ENCODE peak calls at places on chromosome 6, in eight cellular contexts. One of them, this sample, is unnamed.

GRCh38 chr6:79536615-79536968 is 638 bp downstream of the LCA5 start:
- DNase-seq in activated T-helper 1 cell treated with anti-CD3 and anti-CD28 coated beads, Interleukin-2, amount 50 U/mL, for 16 hours: no peak
- DNase-seq in HS-5: no peak
- DNase-seq in progenitor cell of endocrine pancreas: no peak
- DNase-seq in Peyer's patch: peak
- DNase-seq in pulmonary artery endothelial cell: no peak
- DNase-seq in OCI-M1: peak
- DNase-seq in cortex of kidney: no peak
- DNase-seq in this sample: peak

GRCh38 chr6:87139236-87139635 is 16.1 kb upstream of the ZNF292 start:
- DNase-seq in activated T-helper 1 cell treated with anti-CD3 and anti-CD28 coated beads, Interleukin-2, amount 50 U/mL, for 16 hours: no peak
- DNase-seq in HS-5: peak
- DNase-seq in progenitor cell of endocrine pancreas: no peak
- DNase-seq in Peyer's patch: peak
- DNase-seq in pulmonary artery endothelial cell: peak
- DNase-seq in OCI-M1: peak
- DNase-seq in cortex of kidney: no peak
- DNase-seq in this sample: peak

GRCh38 chr6:22600059-22600458 is 30.7 kb downstream of the HDGFL1 start:
- DNase-seq in activated T-helper 1 cell treated with anti-CD3 and anti-CD28 coated beads, Interleukin-2, amount 50 U/mL, for 16 hours: no peak
- DNase-seq in HS-5: no peak
- DNase-seq in progenitor cell of endocrine pancreas: no peak
- DNase-seq in Peyer's patch: no peak
- DNase-seq in pulmonary artery endothelial cell: no peak
- DNase-seq in OCI-M1: no peak
- DNase-seq in cortex of kidney: no peak
- DNase-seq in this sample: no peak

GRCh38 chr6:89944826-89945407 is 50.6 kb downstream of the GJA10 start:
- DNase-seq in activated T-helper 1 cell treated with anti-CD3 and anti-CD28 coated beads, Interleukin-2, amount 50 U/mL, for 16 hours: no peak
- DNase-seq in HS-5: no peak
- DNase-seq in progenitor cell of endocrine pancreas: no peak
- DNase-seq in Peyer's patch: no peak
- DNase-seq in pulmonary artery endothelial cell: no peak
- DNase-seq in OCI-M1: peak
- DNase-seq in cortex of kidney: no peak
- DNase-seq in this sample: peak

GRCh38 chr6:1864496-1864895 is 254.8 kb downstream of the FOXC1 start:
- DNase-seq in activated T-helper 1 cell treated with anti-CD3 and anti-CD28 coated beads, Interleukin-2, amount 50 U/mL, for 16 hours: no peak
- DNase-seq in HS-5: peak
- DNase-seq in progenitor cell of endocrine pancreas: no peak
- DNase-seq in Peyer's patch: no peak
- DNase-seq in pulmonary artery endothelial cell: no peak
- DNase-seq in OCI-M1: no peak
- DNase-seq in cortex of kidney: no peak
- DNase-seq in this sample: no peak

GRCh38 chr6:43276180-43277082 is 21.6 kb upstream of the SLC22A7 start:
- DNase-seq in activated T-helper 1 cell treated with anti-CD3 and anti-CD28 coated beads, Interleukin-2, amount 50 U/mL, for 16 hours: peak
- DNase-seq in HS-5: no peak
- DNase-seq in progenitor cell of endocrine pancreas: no peak
- DNase-seq in Peyer's patch: peak
- DNase-seq in pulmonary artery endothelial cell: no peak
- DNase-seq in OCI-M1: no peak
- DNase-seq in cortex of kidney: no peak
- DNase-seq in this sample: no peak

GRCh38 chr6:71383891-71384489 is 95.4 kb downstream of the OGFRL1 start:
- DNase-seq in activated T-helper 1 cell treated with anti-CD3 and anti-CD28 coated beads, Interleukin-2, amount 50 U/mL, for 16 hours: no peak
- DNase-seq in HS-5: peak
- DNase-seq in progenitor cell of endocrine pancreas: no peak
- DNase-seq in Peyer's patch: no peak
- DNase-seq in pulmonary artery endothelial cell: no peak
- DNase-seq in OCI-M1: peak
- DNase-seq in cortex of kidney: no peak
- DNase-seq in this sample: peak

GRCh38 chr6:906920-907319 is 214.0 kb upstream of the EXOC2 start:
- DNase-seq in activated T-helper 1 cell treated with anti-CD3 and anti-CD28 coated beads, Interleukin-2, amount 50 U/mL, for 16 hours: no peak
- DNase-seq in HS-5: no peak
- DNase-seq in progenitor cell of endocrine pancreas: no peak
- DNase-seq in Peyer's patch: no peak
- DNase-seq in pulmonary artery endothelial cell: no peak
- DNase-seq in OCI-M1: no peak
- DNase-seq in cortex of kidney: no peak
- DNase-seq in this sample: no peak

GRCh38 chr6:154341326-154341725 is 15.3 kb downstream of the IPCEF1 start:
- DNase-seq in activated T-helper 1 cell treated with anti-CD3 and anti-CD28 coated beads, Interleukin-2, amount 50 U/mL, for 16 hours: no peak
- DNase-seq in HS-5: no peak
- DNase-seq in progenitor cell of endocrine pancreas: no peak
- DNase-seq in Peyer's patch: no peak
- DNase-seq in pulmonary artery endothelial cell: no peak
- DNase-seq in OCI-M1: no peak
- DNase-seq in cortex of kidney: no peak
- DNase-seq in this sample: no peak

GRCh38 chr6:17536586-17536985 is 63.5 kb upstream of the FAM8A1 start:
- DNase-seq in activated T-helper 1 cell treated with anti-CD3 and anti-CD28 coated beads, Interleukin-2, amount 50 U/mL, for 16 hours: no peak
- DNase-seq in HS-5: no peak
- DNase-seq in progenitor cell of endocrine pancreas: no peak
- DNase-seq in Peyer's patch: no peak
- DNase-seq in pulmonary artery endothelial cell: no peak
- DNase-seq in OCI-M1: no peak
- DNase-seq in cortex of kidney: no peak
- DNase-seq in this sample: no peak

GRCh38 chr6:64988148-64988547 is 718.9 kb downstream of the EYS start:
- DNase-seq in activated T-helper 1 cell treated with anti-CD3 and anti-CD28 coated beads, Interleukin-2, amount 50 U/mL, for 16 hours: no peak
- DNase-seq in HS-5: no peak
- DNase-seq in progenitor cell of endocrine pancreas: no peak
- DNase-seq in Peyer's patch: no peak
- DNase-seq in pulmonary artery endothelial cell: no peak
- DNase-seq in OCI-M1: no peak
- DNase-seq in cortex of kidney: no peak
- DNase-seq in this sample: peak

GRCh38 chr6:110557226-110557625 is 80.8 kb upstream of the SLC22A16 start:
- DNase-seq in activated T-helper 1 cell treated with anti-CD3 and anti-CD28 coated beads, Interleukin-2, amount 50 U/mL, for 16 hours: no peak
- DNase-seq in HS-5: no peak
- DNase-seq in progenitor cell of endocrine pancreas: no peak
- DNase-seq in Peyer's patch: no peak
- DNase-seq in pulmonary artery endothelial cell: no peak
- DNase-seq in OCI-M1: no peak
- DNase-seq in cortex of kidney: no peak
- DNase-seq in this sample: no peak

GRCh38 chr6:30568245-30568644 is 3.0 kb upstream of the ABCF1 start:
- DNase-seq in activated T-helper 1 cell treated with anti-CD3 and anti-CD28 coated beads, Interleukin-2, amount 50 U/mL, for 16 hours: peak
- DNase-seq in HS-5: no peak
- DNase-seq in progenitor cell of endocrine pancreas: no peak
- DNase-seq in Peyer's patch: no peak
- DNase-seq in pulmonary artery endothelial cell: no peak
- DNase-seq in OCI-M1: no peak
- DNase-seq in cortex of kidney: no peak
- DNase-seq in this sample: no peak

GRCh38 chr6:105968230-105968954 is 117.7 kb upstream of the PRDM1 start:
- DNase-seq in activated T-helper 1 cell treated with anti-CD3 and anti-CD28 coated beads, Interleukin-2, amount 50 U/mL, for 16 hours: no peak
- DNase-seq in HS-5: no peak
- DNase-seq in progenitor cell of endocrine pancreas: no peak
- DNase-seq in Peyer's patch: no peak
- DNase-seq in pulmonary artery endothelial cell: no peak
- DNase-seq in OCI-M1: no peak
- DNase-seq in cortex of kidney: no peak
- DNase-seq in this sample: no peak

GRCh38 chr6:155366325-155366724 is 52.0 kb upstream of the TFB1M start:
- DNase-seq in activated T-helper 1 cell treated with anti-CD3 and anti-CD28 coated beads, Interleukin-2, amount 50 U/mL, for 16 hours: no peak
- DNase-seq in HS-5: no peak
- DNase-seq in progenitor cell of endocrine pancreas: no peak
- DNase-seq in Peyer's patch: no peak
- DNase-seq in pulmonary artery endothelial cell: no peak
- DNase-seq in OCI-M1: no peak
- DNase-seq in cortex of kidney: no peak
- DNase-seq in this sample: no peak

GRCh38 chr6:6736753-6737654 is 148.5 kb downstream of the LY86 start:
- DNase-seq in activated T-helper 1 cell treated with anti-CD3 and anti-CD28 coated beads, Interleukin-2, amount 50 U/mL, for 16 hours: no peak
- DNase-seq in HS-5: no peak
- DNase-seq in progenitor cell of endocrine pancreas: no peak
- DNase-seq in Peyer's patch: peak
- DNase-seq in pulmonary artery endothelial cell: no peak
- DNase-seq in OCI-M1: peak
- DNase-seq in cortex of kidney: no peak
- DNase-seq in this sample: peak

GRCh38 chr6:128235556-128235955 is 284.8 kb downstream of the PTPRK start:
- DNase-seq in activated T-helper 1 cell treated with anti-CD3 and anti-CD28 coated beads, Interleukin-2, amount 50 U/mL, for 16 hours: no peak
- DNase-seq in HS-5: no peak
- DNase-seq in progenitor cell of endocrine pancreas: no peak
- DNase-seq in Peyer's patch: no peak
- DNase-seq in pulmonary artery endothelial cell: no peak
- DNase-seq in OCI-M1: no peak
- DNase-seq in cortex of kidney: no peak
- DNase-seq in this sample: peak

GRCh38 chr6:42028234-42029061 is 21.9 kb upstream of the TAF8 start:
- DNase-seq in activated T-helper 1 cell treated with anti-CD3 and anti-CD28 coated beads, Interleukin-2, amount 50 U/mL, for 16 hours: no peak
- DNase-seq in HS-5: no peak
- DNase-seq in progenitor cell of endocrine pancreas: no peak
- DNase-seq in Peyer's patch: no peak
- DNase-seq in pulmonary artery endothelial cell: peak
- DNase-seq in OCI-M1: peak
- DNase-seq in cortex of kidney: no peak
- DNase-seq in this sample: peak

GRCh38 chr6:18281564-18281963 is 17.2 kb upstream of the DEK start:
- DNase-seq in activated T-helper 1 cell treated with anti-CD3 and anti-CD28 coated beads, Interleukin-2, amount 50 U/mL, for 16 hours: no peak
- DNase-seq in HS-5: no peak
- DNase-seq in progenitor cell of endocrine pancreas: no peak
- DNase-seq in Peyer's patch: no peak
- DNase-seq in pulmonary artery endothelial cell: no peak
- DNase-seq in OCI-M1: no peak
- DNase-seq in cortex of kidney: no peak
- DNase-seq in this sample: no peak

GRCh38 chr6:143232849-143233248 is 172.2 kb downstream of the AIG1 start:
- DNase-seq in activated T-helper 1 cell treated with anti-CD3 and anti-CD28 coated beads, Interleukin-2, amount 50 U/mL, for 16 hours: no peak
- DNase-seq in HS-5: no peak
- DNase-seq in progenitor cell of endocrine pancreas: peak
- DNase-seq in Peyer's patch: peak
- DNase-seq in pulmonary artery endothelial cell: no peak
- DNase-seq in OCI-M1: peak
- DNase-seq in cortex of kidney: no peak
- DNase-seq in this sample: peak

GRCh38 chr6:167707686-167708500 is 118.8 kb upstream of the AFDN start:
- DNase-seq in activated T-helper 1 cell treated with anti-CD3 and anti-CD28 coated beads, Interleukin-2, amount 50 U/mL, for 16 hours: no peak
- DNase-seq in HS-5: no peak
- DNase-seq in progenitor cell of endocrine pancreas: no peak
- DNase-seq in Peyer's patch: peak
- DNase-seq in pulmonary artery endothelial cell: no peak
- DNase-seq in OCI-M1: no peak
- DNase-seq in cortex of kidney: no peak
- DNase-seq in this sample: no peak

GRCh38 chr6:166112580-166112979 is 55.1 kb downstream of the TBXT start:
- DNase-seq in activated T-helper 1 cell treated with anti-CD3 and anti-CD28 coated beads, Interleukin-2, amount 50 U/mL, for 16 hours: no peak
- DNase-seq in HS-5: no peak
- DNase-seq in progenitor cell of endocrine pancreas: no peak
- DNase-seq in Peyer's patch: no peak
- DNase-seq in pulmonary artery endothelial cell: no peak
- DNase-seq in OCI-M1: no peak
- DNase-seq in cortex of kidney: no peak
- DNase-seq in this sample: peak

GRCh38 chr6:28732052-28732451 is 191.7 kb downstream of the TRIM27 start:
- DNase-seq in activated T-helper 1 cell treated with anti-CD3 and anti-CD28 coated beads, Interleukin-2, amount 50 U/mL, for 16 hours: no peak
- DNase-seq in HS-5: no peak
- DNase-seq in progenitor cell of endocrine pancreas: no peak
- DNase-seq in Peyer's patch: no peak
- DNase-seq in pulmonary artery endothelial cell: no peak
- DNase-seq in OCI-M1: no peak
- DNase-seq in cortex of kidney: no peak
- DNase-seq in this sample: no peak

GRCh38 chr6:157814883-157815282 is 8.2 kb upstream of the SNX9 start:
- DNase-seq in activated T-helper 1 cell treated with anti-CD3 and anti-CD28 coated beads, Interleukin-2, amount 50 U/mL, for 16 hours: no peak
- DNase-seq in HS-5: no peak
- DNase-seq in progenitor cell of endocrine pancreas: no peak
- DNase-seq in Peyer's patch: no peak
- DNase-seq in pulmonary artery endothelial cell: no peak
- DNase-seq in OCI-M1: no peak
- DNase-seq in cortex of kidney: no peak
- DNase-seq in this sample: no peak

GRCh38 chr6:45801471-45802289 is 214.0 kb downstream of the CLIC5 start:
- DNase-seq in activated T-helper 1 cell treated with anti-CD3 and anti-CD28 coated beads, Interleukin-2, amount 50 U/mL, for 16 hours: peak
- DNase-seq in HS-5: peak
- DNase-seq in progenitor cell of endocrine pancreas: no peak
- DNase-seq in Peyer's patch: no peak
- DNase-seq in pulmonary artery endothelial cell: no peak
- DNase-seq in OCI-M1: no peak
- DNase-seq in cortex of kidney: no peak
- DNase-seq in this sample: no peak

GRCh38 chr6:169982461-169983386 is 231.3 kb downstream of the ERMARD start:
- DNase-seq in activated T-helper 1 cell treated with anti-CD3 and anti-CD28 coated beads, Interleukin-2, amount 50 U/mL, for 16 hours: no peak
- DNase-seq in HS-5: no peak
- DNase-seq in progenitor cell of endocrine pancreas: no peak
- DNase-seq in Peyer's patch: peak
- DNase-seq in pulmonary artery endothelial cell: no peak
- DNase-seq in OCI-M1: no peak
- DNase-seq in cortex of kidney: no peak
- DNase-seq in this sample: no peak

GRCh38 chr6:47319867-47320266 is 10.2 kb upstream of the TNFRSF21 start:
- DNase-seq in activated T-helper 1 cell treated with anti-CD3 and anti-CD28 coated beads, Interleukin-2, amount 50 U/mL, for 16 hours: no peak
- DNase-seq in HS-5: no peak
- DNase-seq in progenitor cell of endocrine pancreas: no peak
- DNase-seq in Peyer's patch: no peak
- DNase-seq in pulmonary artery endothelial cell: no peak
- DNase-seq in OCI-M1: no peak
- DNase-seq in cortex of kidney: no peak
- DNase-seq in this sample: no peak

GRCh38 chr6:65064844-65065243 is 642.2 kb downstream of the EYS start:
- DNase-seq in activated T-helper 1 cell treated with anti-CD3 and anti-CD28 coated beads, Interleukin-2, amount 50 U/mL, for 16 hours: no peak
- DNase-seq in HS-5: no peak
- DNase-seq in progenitor cell of endocrine pancreas: no peak
- DNase-seq in Peyer's patch: no peak
- DNase-seq in pulmonary artery endothelial cell: no peak
- DNase-seq in OCI-M1: no peak
- DNase-seq in cortex of kidney: no peak
- DNase-seq in this sample: no peak

GRCh38 chr6:41200296-41200900 is 551 bp downstream of the TREML2 start:
- DNase-seq in activated T-helper 1 cell treated with anti-CD3 and anti-CD28 coated beads, Interleukin-2, amount 50 U/mL, for 16 hours: peak
- DNase-seq in HS-5: no peak
- DNase-seq in progenitor cell of endocrine pancreas: no peak
- DNase-seq in Peyer's patch: peak
- DNase-seq in pulmonary artery endothelial cell: no peak
- DNase-seq in OCI-M1: peak
- DNase-seq in cortex of kidney: no peak
- DNase-seq in this sample: peak

GRCh38 chr6:148272084-148272483 is 70.6 kb upstream of the SASH1 start:
- DNase-seq in activated T-helper 1 cell treated with anti-CD3 and anti-CD28 coated beads, Interleukin-2, amount 50 U/mL, for 16 hours: no peak
- DNase-seq in HS-5: peak
- DNase-seq in progenitor cell of endocrine pancreas: no peak
- DNase-seq in Peyer's patch: no peak
- DNase-seq in pulmonary artery endothelial cell: peak
- DNase-seq in OCI-M1: peak
- DNase-seq in cortex of kidney: no peak
- DNase-seq in this sample: peak

GRCh38 chr6:19781269-19781668 is 55.9 kb upstream of the ID4 start:
- DNase-seq in activated T-helper 1 cell treated with anti-CD3 and anti-CD28 coated beads, Interleukin-2, amount 50 U/mL, for 16 hours: no peak
- DNase-seq in HS-5: no peak
- DNase-seq in progenitor cell of endocrine pancreas: no peak
- DNase-seq in Peyer's patch: no peak
- DNase-seq in pulmonary artery endothelial cell: no peak
- DNase-seq in OCI-M1: no peak
- DNase-seq in cortex of kidney: no peak
- DNase-seq in this sample: no peak

GRCh38 chr6:97473979-97474378 is 191.0 kb upstream of the MMS22L start:
- DNase-seq in activated T-helper 1 cell treated with anti-CD3 and anti-CD28 coated beads, Interleukin-2, amount 50 U/mL, for 16 hours: no peak
- DNase-seq in HS-5: no peak
- DNase-seq in progenitor cell of endocrine pancreas: no peak
- DNase-seq in Peyer's patch: no peak
- DNase-seq in pulmonary artery endothelial cell: no peak
- DNase-seq in OCI-M1: no peak
- DNase-seq in cortex of kidney: no peak
- DNase-seq in this sample: no peak

GRCh38 chr6:42165016-42165415 is 8.1 kb upstream of the GUCA1A start:
- DNase-seq in activated T-helper 1 cell treated with anti-CD3 and anti-CD28 coated beads, Interleukin-2, amount 50 U/mL, for 16 hours: no peak
- DNase-seq in HS-5: no peak
- DNase-seq in progenitor cell of endocrine pancreas: no peak
- DNase-seq in Peyer's patch: no peak
- DNase-seq in pulmonary artery endothelial cell: no peak
- DNase-seq in OCI-M1: no peak
- DNase-seq in cortex of kidney: no peak
- DNase-seq in this sample: no peak

GRCh38 chr6:167748046-167748445 is 78.7 kb upstream of the AFDN start:
- DNase-seq in activated T-helper 1 cell treated with anti-CD3 and anti-CD28 coated beads, Interleukin-2, amount 50 U/mL, for 16 hours: no peak
- DNase-seq in HS-5: no peak
- DNase-seq in progenitor cell of endocrine pancreas: no peak
- DNase-seq in Peyer's patch: peak
- DNase-seq in pulmonary artery endothelial cell: no peak
- DNase-seq in OCI-M1: no peak
- DNase-seq in cortex of kidney: no peak
- DNase-seq in this sample: no peak

This sample was measured in fibroblast of pulmonary artery.